ENCODE peak calls at places on chromosomes 7 and 10, in four cellular contexts. M is GM23248, U is DND-41, P is IMR-90. Z is an unnamed sample.

GRCh38 chr7:71633571-71634008 is 501.6 kb downstream of the GALNT17 start:
- DNase-seq in M (peak; percentile 86), U (no peak), P (peak; percentile 3), Z (no peak)

GRCh38 chr10:97648557-97649404 is 8.3 kb downstream of the PI4K2A start:
- DNase-seq in M (peak; percentile 96), U (no peak), P (peak; percentile 96), Z (no peak)

GRCh38 chr7:2719007-2719406 is 31.0 kb downstream of the AMZ1 start:
- DNase-seq in M (peak; percentile 15), U (peak; percentile 54), P (no peak), Z (peak; percentile 70)

GRCh38 chr10:97176226-97176625 is 9.5 kb downstream of the SLIT1 start:
- DNase-seq in M (no peak), U (no peak), P (no peak), Z (no peak)

GRCh38 chr7:129094501-129094900 is 39.6 kb upstream of the TNPO3 start:
- DNase-seq in M (no peak), U (no peak), P (no peak), Z (no peak)

GRCh38 chr10:62081322-62081945 is 179.9 kb downstream of the ARID5B start:
- DNase-seq in M (peak; percentile 59), U (no peak), P (no peak), Z (peak; percentile 78)

GRCh38 chr10:28200804-28201203 is 102.1 kb downstream of the MPP7 start:
- DNase-seq in M (peak; percentile 27), U (no peak), P (peak; percentile 45), Z (no peak)

GRCh38 chr7:131525820-131526219 is 30.6 kb downstream of the PODXL start:
- DNase-seq in M (peak; percentile 54), U (no peak), P (peak; percentile 39), Z (no peak)

GRCh38 chr7:11177793-11178192 is 204.1 kb downstream of the PHF14 start:
- DNase-seq in M (peak; percentile 3), U (no peak), P (peak; percentile 48), Z (no peak)

GRCh38 chr10:46264737-46265368 is 21.9 kb upstream of the ANTXRL start:
- DNase-seq in M (no peak), U (no peak), P (no peak), Z (no peak)

GRCh38 chr10:95408148-95408930 is 117.5 kb upstream of the PDLIM1 start:
- DNase-seq in M (peak; percentile 9), U (no peak), P (no peak), Z (no peak)

GRCh38 chr10:87635498-87636312 is 24.0 kb upstream of the PAPSS2 start:
- DNase-seq in M (peak; percentile 72), U (no peak), P (peak; percentile 85), Z (no peak)

GRCh38 chr7:706721-707120 is 19.8 kb upstream of the DNAAF5 start:
- DNase-seq in M (no peak), U (no peak), P (no peak), Z (no peak)

GRCh38 chr10:102327002-102327401 is 68.5 kb upstream of the NFKB2 start:
- DNase-seq in M (no peak), U (no peak), P (no peak), Z (no peak)

GRCh38 chr7:2158331-2159175 is 74.2 kb downstream of the MAD1L1 start:
- DNase-seq in M (no peak), U (no peak), P (no peak), Z (no peak)

GRCh38 chr10:76769161-76769560 is 868.4 kb downstream of the KCNMA1 start:
- DNase-seq in M (peak; percentile 7), U (no peak), P (no peak), Z (no peak)

GRCh38 chr10:91708174-91708861 is 75.4 kb upstream of the PPP1R3C start:
- DNase-seq in M (no peak), U (no peak), P (no peak), Z (no peak)

DNA sequence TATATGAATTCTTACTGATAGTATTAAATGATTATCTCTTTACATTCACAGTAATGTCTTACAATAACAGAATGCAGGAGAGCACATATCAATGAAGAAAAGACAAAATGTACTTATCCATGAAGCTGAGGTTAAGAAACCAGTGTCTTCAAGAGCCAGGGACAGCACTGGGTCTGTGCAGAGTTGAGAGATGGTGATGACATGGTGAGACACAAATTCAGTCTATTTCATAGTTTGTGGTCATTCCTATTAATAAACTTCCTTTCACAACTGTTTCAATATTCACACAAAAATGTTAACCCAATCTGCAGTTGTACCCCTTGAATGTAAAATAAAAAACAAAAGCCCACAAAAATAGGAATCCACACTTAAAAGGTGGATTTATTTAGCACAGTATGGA is 5.3 kb upstream of the MAGI2 start:
- DNase-seq in M (peak; percentile 62), U (no peak), P (peak; percentile 34), Z (no peak)
- H2AFZ ChIP-seq in M (no peak overlapping the region), U (no peak overlapping the region), P (no peak overlapping the region), Z (no peak overlapping the region)

GRCh38 chr10:127991543-127992255 is 84.8 kb downstream of the PTPRE start:
- DNase-seq in M (peak; percentile 34), U (no peak), P (no peak), Z (no peak)
- H3K4me1 ChIP-seq in M (peaks cover 28% of the 10 kb centered on the region), U (no peaks in the 10 kb centered on the region), P (peaks cover 4% of the 10 kb centered on the region), Z (no peaks in the 10 kb centered on the region)

GRCh38 chr10:11175823-11176243 is 158.2 kb downstream of the CELF2 start:
- DNase-seq in M (no peak), U (no peak), P (no peak), Z (no peak)
- H3K4me3 ChIP-seq in M (no peak overlapping the region), U (no peak overlapping the region), P (no peak overlapping the region), Z (no peak overlapping the region)

GRCh38 chr7:149625947-149626392 is 128.4 kb upstream of the ZNF746 start:
- DNase-seq in M (no peak), U (no peak), P (no peak), Z (no peak)
- H2AFZ ChIP-seq in M (peak overlapping the region; percentile 98), U (peak overlapping the region; percentile 100), P (peak overlapping the region; percentile 24), Z (no peak overlapping the region)

GRCh38 chr7:29327455-29327854 is 132.9 kb downstream of the CHN2 start:
- DNase-seq in M (no peak), U (no peak), P (no peak), Z (no peak)
- H3K4me1 ChIP-seq in M (peaks cover 22% of the 10 kb centered on the region), U (no peaks in the 10 kb centered on the region), P (no peaks in the 10 kb centered on the region), Z (peaks cover 46% of the 10 kb centered on the region)

GRCh38 chr10:48684792-48685651 is at the start of gene WDFY4:
- DNase-seq in M (no peak), U (no peak), P (no peak), Z (peak; percentile 88)
- H3K4me3 ChIP-seq in M (no peak within 1 kb of the TSS), U (no peak within 1 kb of the TSS), P (no peak within 1 kb of the TSS), Z (peak within 1 kb of the TSS; percentile 75)

GRCh38 chr7:148483941-148484340 is 106.6 kb upstream of the C7orf33 start:
- DNase-seq in M (no peak), U (no peak), P (no peak), Z (peak; percentile 1)

GRCh38 chr7:148486937-148487336 is 103.6 kb upstream of the C7orf33 start:
- DNase-seq in M (no peak), U (no peak), P (no peak), Z (no peak)

GRCh38 chr7:148484486-148484885 is 106.1 kb upstream of the C7orf33 start:
- DNase-seq in M (no peak), U (no peak), P (no peak), Z (peak; percentile 26)

GRCh38 chr7:148483515-148483914 is 107.1 kb upstream of the C7orf33 start:
- DNase-seq in M (no peak), U (no peak), P (no peak), Z (peak; percentile 36)

GRCh38 chr7:148485618-148486017 is 104.9 kb upstream of the C7orf33 start:
- DNase-seq in M (no peak), U (no peak), P (no peak), Z (peak; percentile 39)
- H2AFZ ChIP-seq in M (no peak overlapping the region), U (no peak overlapping the region), P (no peak overlapping the region), Z (no peak overlapping the region)

GRCh38 chr10:80489371-80490112 is 35.4 kb downstream of the TSPAN14 start:
- DNase-seq in M (no peak), U (no peak), P (no peak), Z (no peak)

GRCh38 chr10:80486785-80487421 is 32.8 kb downstream of the TSPAN14 start:
- DNase-seq in M (no peak), U (no peak), P (no peak), Z (no peak)

GRCh38 chr10:80487791-80488538 is 33.9 kb downstream of the TSPAN14 start:
- DNase-seq in M (no peak), U (no peak), P (no peak), Z (no peak)

GRCh38 chr10:80487422-80487785 is 33.3 kb downstream of the TSPAN14 start:
- DNase-seq in M (no peak), U (no peak), P (no peak), Z (no peak)

DNA sequence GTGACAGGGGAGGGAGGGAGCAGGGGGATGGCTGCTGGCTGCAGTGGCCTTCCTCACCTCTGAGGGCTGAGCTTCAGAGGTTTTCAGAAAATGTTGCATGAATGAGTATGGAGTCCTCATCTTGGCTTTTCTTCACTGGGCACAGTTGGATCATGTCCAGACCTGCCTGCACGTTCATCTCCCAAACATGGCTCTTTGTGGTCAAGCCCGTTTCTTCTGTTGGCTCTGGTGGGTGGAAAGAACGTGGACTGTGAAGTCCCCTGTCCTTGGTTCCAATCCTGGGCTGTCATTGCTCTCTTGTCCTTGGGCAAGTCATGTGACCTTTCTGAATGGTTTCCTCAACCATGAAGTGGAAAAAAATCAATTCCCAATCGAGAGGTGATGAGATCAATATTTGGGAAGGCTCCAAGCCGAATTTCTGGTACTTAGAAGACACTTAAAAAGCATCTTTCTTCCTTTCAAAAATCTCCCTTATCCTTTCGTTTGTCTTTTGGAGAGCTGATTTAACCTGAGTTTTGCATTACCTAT is 34.5 kb downstream of the TSPAN14 start:
- DNase-seq in M (no peak), U (no peak), P (no peak), Z (no peak)
- H3K4me1 ChIP-seq in M (peaks cover 14% of the 10 kb centered on the region), U (peaks cover 17% of the 10 kb centered on the region), P (peaks cover 2% of the 10 kb centered on the region), Z (no peaks in the 10 kb centered on the region)

GRCh38 chr10:132946311-132946710 is 3.9 kb upstream of the CFAP46 start:
- DNase-seq in M (no peak), U (no peak), P (no peak), Z (no peak)

GRCh38 chr10:132945894-132946255 is 3.5 kb upstream of the CFAP46 start:
- DNase-seq in M (no peak), U (no peak), P (no peak), Z (no peak)

GRCh38 chr10:132947843-132948242 is 5.5 kb upstream of the CFAP46 start:
- DNase-seq in M (no peak), U (no peak), P (no peak), Z (no peak)

GRCh38 chr10:132948351-132948750 is 6.0 kb upstream of the CFAP46 start:
- DNase-seq in M (no peak), U (no peak), P (no peak), Z (no peak)

DNA sequence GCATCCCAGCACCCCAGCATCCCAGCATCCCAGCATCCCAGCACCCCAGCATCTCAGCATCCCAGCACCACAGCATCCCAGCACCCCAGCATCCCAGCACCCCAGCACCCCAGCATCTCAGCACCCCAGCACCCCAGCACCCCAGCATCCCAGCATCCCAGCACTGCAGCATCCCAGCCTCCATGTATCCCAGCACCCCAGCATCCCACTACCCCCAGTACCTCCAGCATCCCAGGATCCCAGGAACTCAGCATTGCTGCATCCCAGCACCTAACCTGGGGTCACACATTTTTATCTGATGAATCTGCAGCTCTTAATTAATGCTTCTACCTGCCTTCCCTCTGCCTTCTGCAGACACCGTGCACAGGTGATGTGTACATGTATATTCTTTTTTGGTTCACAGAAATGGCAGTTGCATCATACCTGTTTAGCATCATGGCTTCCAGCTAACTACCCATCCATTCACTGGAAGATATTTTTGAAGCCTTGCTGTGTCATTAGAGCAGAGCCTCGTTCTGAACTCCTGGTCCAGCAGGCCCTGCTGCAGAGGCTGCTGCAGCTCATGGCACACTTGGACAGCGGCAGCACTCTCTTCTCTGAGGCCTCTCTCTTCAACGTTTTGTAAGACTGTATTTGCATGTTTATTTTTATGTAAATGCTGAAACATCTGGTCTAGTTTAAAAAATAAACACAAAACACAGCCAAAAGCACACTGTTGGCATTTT is 4.6 kb upstream of the CFAP46 start:
- DNase-seq in M (no peak), U (no peak), P (no peak), Z (no peak)
- H3K4me3 ChIP-seq in M (no peak overlapping the region), U (no peak overlapping the region), P (no peak overlapping the region), Z (no peak overlapping the region)